ENCODE peak calls at places on chromosomes 5 and 9, in eight cellular contexts. B, D, S, J, A, Z, I and M are unnamed samples.

GRCh38 chr9:3692606-3693005 is 166.8 kb upstream of the RFX3 start:
- DNase-seq in B (no peak), D (no peak), S (no peak), J (no peak), A (no peak), Z (no peak), I (no peak), M (no peak)

GRCh38 chr9:127559247-127559680 is 52.8 kb upstream of the STXBP1 start:
- DNase-seq in B (no peak), D (no peak), S (no peak), J (no peak), A (no peak), Z (no peak), I (no peak), M (no peak)

GRCh38 chr5:56816546-56817081 is 1.3 kb downstream of the MAP3K1 start:
- DNase-seq in B (peak; percentile 33), D (peak; percentile 72), S (peak; percentile 66), J (peak; percentile 76), A (peak; percentile 88), Z (peak; percentile 70), I (peak; percentile 49), M (no peak)

GRCh38 chr9:133120343-133121199 is 469 bp downstream of the RALGDS start:
- DNase-seq in B (no peak), D (no peak), S (no peak), J (no peak), A (no peak), Z (no peak), I (no peak), M (no peak)

GRCh38 chr5:53936481-53937352 is 373.7 kb downstream of the ARL15 start:
- DNase-seq in B (no peak), D (no peak), S (no peak), J (no peak), A (no peak), Z (no peak), I (no peak), M (no peak)

GRCh38 chr5:88826959-88827585 is 55.9 kb downstream of the MEF2C start:
- DNase-seq in B (no peak), D (no peak), S (peak; percentile 8), J (peak; percentile 75), A (peak; percentile 83), Z (no peak), I (no peak), M (no peak)

GRCh38 chr5:36323926-36324781 is 22.5 kb upstream of the RANBP3L start:
- DNase-seq in B (no peak), D (peak; percentile 44), S (peak; percentile 16), J (no peak), A (no peak), Z (no peak), I (no peak), M (no peak)

GRCh38 chr9:99253134-99253533 is 31.1 kb downstream of the SEC61B start:
- DNase-seq in B (no peak), D (no peak), S (no peak), J (no peak), A (no peak), Z (no peak), I (no peak), M (no peak)

GRCh38 chr9:137547687-137548543 is 2.3 kb downstream of the PNPLA7 start:
- DNase-seq in B (no peak), D (no peak), S (no peak), J (no peak), A (no peak), Z (peak; percentile 60), I (no peak), M (no peak)

GRCh38 chr9:26747611-26748010 is 145.0 kb downstream of the CAAP1 start:
- DNase-seq in B (no peak), D (no peak), S (no peak), J (no peak), A (no peak), Z (no peak), I (no peak), M (no peak)

GRCh38 chr9:14395300-14396082 is 81.5 kb upstream of the NFIB start:
- DNase-seq in B (no peak), D (no peak), S (no peak), J (no peak), A (no peak), Z (peak; percentile 61), I (no peak), M (peak; percentile 62)

GRCh38 chr5:122295138-122295537 is 16.9 kb upstream of the SNCAIP start:
- DNase-seq in B (no peak), D (no peak), S (no peak), J (no peak), A (peak; percentile 20), Z (no peak), I (no peak), M (no peak)

GRCh38 chr5:125126050-125126449 is 379.6 kb upstream of the ZNF608 start:
- DNase-seq in B (no peak), D (no peak), S (no peak), J (no peak), A (no peak), Z (no peak), I (no peak), M (no peak)

GRCh38 chr5:131104169-131104775 is 60.8 kb downstream of the HINT1 start:
- DNase-seq in B (no peak), D (no peak), S (no peak), J (no peak), A (no peak), Z (no peak), I (no peak), M (no peak)

GRCh38 chr9:134597957-134598883 is 43.4 kb upstream of the COL5A1 start:
- DNase-seq in B (no peak), D (no peak), S (peak; percentile 62), J (no peak), A (no peak), Z (peak; percentile 62), I (no peak), M (no peak)

GRCh38 chr9:130846487-130847305 is 11.6 kb downstream of the ABL1 start:
- DNase-seq in B (no peak), D (no peak), S (no peak), J (peak; percentile 88), A (no peak), Z (no peak), I (no peak), M (peak; percentile 52)

GRCh38 chr9:93686880-93687236 is 110.5 kb downstream of the PHF2 start:
- DNase-seq in B (no peak), D (no peak), S (no peak), J (no peak), A (no peak), Z (peak; percentile 28), I (no peak), M (no peak)

GRCh38 chr5:95669540-95669939 is 13.3 kb downstream of the SPATA9 start:
- DNase-seq in B (no peak), D (no peak), S (peak; percentile 53), J (peak; percentile 8), A (no peak), Z (peak; percentile 87), I (no peak), M (peak; percentile 10)

GRCh38 chr9:130990362-130991226 is 18.4 kb upstream of the LAMC3 start:
- DNase-seq in B (no peak), D (no peak), S (no peak), J (no peak), A (no peak), Z (no peak), I (no peak), M (no peak)

GRCh38 chr9:89095755-89096154 is 82.9 kb downstream of the SHC3 start:
- DNase-seq in B (no peak), D (no peak), S (no peak), J (peak; percentile 21), A (no peak), Z (no peak), I (no peak), M (no peak)

GRCh38 chr5:109739741-109740140 is 50.0 kb downstream of the MAN2A1 start:
- DNase-seq in B (no peak), D (no peak), S (no peak), J (no peak), A (no peak), Z (no peak), I (no peak), M (no peak)

GRCh38 chr5:17094830-17095229 is 122.6 kb upstream of the BASP1 start:
- DNase-seq in B (no peak), D (no peak), S (peak; percentile 11), J (no peak), A (no peak), Z (no peak), I (no peak), M (no peak)

GRCh38 chr5:132271251-132272246 is 14.1 kb downstream of the PDLIM4 start:
- DNase-seq in B (no peak), D (no peak), S (no peak), J (no peak), A (peak; percentile 44), Z (peak; percentile 57), I (peak; percentile 25), M (no peak)

GRCh38 chr9:104658496-104659195 is 35.7 kb upstream of the OR13D1 start:
- DNase-seq in B (no peak), D (no peak), S (no peak), J (no peak), A (no peak), Z (no peak), I (no peak), M (no peak)

GRCh38 chr5:135034186-135034962 is at the start of gene PITX1:
- DNase-seq in B (no peak), D (peak; percentile 52), S (peak; percentile 92), J (peak; percentile 67), A (peak; percentile 90), Z (no peak), I (no peak), M (no peak)
- H3K27ac ChIP-seq in B (no peak within 1 kb of the TSS), D (no peak within 1 kb of the TSS), S (peak within 1 kb of the TSS; percentile 97), J (peak within 1 kb of the TSS; percentile 66), A (peak within 1 kb of the TSS; percentile 80), Z (no peak within 1 kb of the TSS), I (no peak within 1 kb of the TSS), M (no peak within 1 kb of the TSS)

DNA sequence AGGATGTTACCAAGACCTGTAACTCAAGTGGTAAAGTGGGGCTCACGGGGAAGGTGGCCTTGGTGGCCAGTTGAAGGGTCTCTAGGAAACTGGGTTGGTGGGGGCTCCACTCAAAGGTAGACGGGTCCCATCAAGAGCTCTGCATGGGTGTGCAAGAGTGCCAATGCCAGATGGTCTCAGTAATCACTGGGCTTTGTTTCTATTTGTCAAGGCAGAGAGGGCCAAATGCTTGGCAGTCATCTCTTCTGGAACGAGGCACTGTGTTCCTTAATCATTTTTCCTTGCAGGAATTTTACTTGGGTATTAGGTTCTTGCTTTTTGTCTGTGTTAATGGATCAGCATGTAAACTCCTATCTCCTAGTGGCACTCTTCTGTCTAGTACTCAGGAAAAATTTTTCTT is 220.8 kb downstream of the DIRAS2 start:
- DNase-seq in B (no peak), D (no peak), S (no peak), J (no peak), A (no peak), Z (no peak), I (no peak), M (no peak)
- H3K27ac ChIP-seq in B (no peak overlapping the region), D (no peak overlapping the region), S (no peak overlapping the region), J (no peak overlapping the region), A (no peak overlapping the region), Z (no peak overlapping the region), I (no peak overlapping the region), M (no peak overlapping the region)

GRCh38 chr9:92657296-92658094 is 12.4 kb downstream of the IPPK start:
- DNase-seq in B (no peak), D (no peak), S (no peak), J (no peak), A (no peak), Z (no peak), I (no peak), M (no peak)
- H3K27ac ChIP-seq in B (no peak overlapping the region), D (no peak overlapping the region), S (no peak overlapping the region), J (no peak overlapping the region), A (no peak overlapping the region), Z (no peak overlapping the region), I (no peak overlapping the region), M (no peak overlapping the region)

GRCh38 chr9:18822850-18823249 is 210.2 kb downstream of the SAXO1 start:
- DNase-seq in B (no peak), D (no peak), S (no peak), J (no peak), A (no peak), Z (no peak), I (no peak), M (no peak)
- H3K27ac ChIP-seq in B (no peak overlapping the region), D (no peak overlapping the region), S (no peak overlapping the region), J (no peak overlapping the region), A (no peak overlapping the region), Z (no peak overlapping the region), I (no peak overlapping the region), M (no peak overlapping the region)